ENCODE peak calls at places on chromosomes 12 and 14, in nine cellular contexts. W, I, S, V, M, C, Y, K and N are unnamed samples.

GRCh38 chr14:96747608-96748007 is 49.6 kb upstream of the VRK1 start:
- DNase-seq in S (no peak), M (no peak), W (no peak), Y (no peak), C (peak; percentile 80), K (no peak), I (no peak), V (no peak), N (no peak)

GRCh38 chr14:74820288-74820687 is 55.7 kb downstream of the PROX2 start:
- DNase-seq in Y (no peak), S (no peak), K (no peak), C (no peak), W (no peak), M (no peak), I (no peak), V (no peak), N (no peak)

GRCh38 chr14:96098309-96098998 is 59.3 kb downstream of the C14orf132 start:
- DNase-seq in C (peak; percentile 84), V (no peak), K (peak; percentile 53), Y (peak; percentile 78), I (peak; percentile 79), W (no peak), S (peak; percentile 65), M (peak; percentile 22), N (peak; percentile 49)

GRCh38 chr14:37251778-37252177 is 54.0 kb downstream of the MIPOL1 start:
- DNase-seq in K (no peak), M (no peak), S (no peak), V (no peak), I (no peak), Y (no peak), W (no peak), C (no peak), N (no peak)

GRCh38 chr12:59973515-59973914 is 377.7 kb downstream of the SLC16A7 start:
- DNase-seq in S (peak; percentile 65), M (no peak), W (no peak), I (no peak), Y (peak; percentile 8), K (peak; percentile 22), C (no peak), V (no peak), N (no peak)

GRCh38 chr12:105860556-105861207 is 278.1 kb downstream of the NUAK1 start:
- DNase-seq in C (no peak), Y (no peak), W (no peak), V (no peak), I (no peak), S (peak; percentile 61), M (peak; percentile 10), K (no peak), N (no peak)

GRCh38 chr14:63800651-63801385 is 52.0 kb upstream of the SYNE2 start:
- DNase-seq in S (peak; percentile 8), V (no peak), K (no peak), W (no peak), I (no peak), C (no peak), Y (no peak), M (no peak), N (no peak)

GRCh38 chr14:22842211-22843122 is 6.1 kb downstream of the MMP14 start:
- DNase-seq in K (no peak), C (peak; percentile 83), S (no peak), W (no peak), Y (no peak), M (no peak), V (no peak), I (no peak), N (peak; percentile 4)

GRCh38 chr12:6946033-6946919 is 2.5 kb downstream of the C12orf57 start:
- DNase-seq in W (no peak), K (no peak), M (peak; percentile 99), I (peak; percentile 95), C (peak; percentile 92), Y (no peak), V (no peak), S (peak; percentile 96), N (peak; percentile 75)

GRCh38 chr14:68694516-68695235 is 98.2 kb downstream of the ZFP36L1 start:
- DNase-seq in W (no peak), S (no peak), V (no peak), M (no peak), I (no peak), Y (peak; percentile 90), C (peak; percentile 81), K (peak; percentile 62), N (no peak)

GRCh38 chr14:92959189-92959531 is 36.2 kb downstream of the CHGA start:
- DNase-seq in M (no peak), W (no peak), V (no peak), S (no peak), C (no peak), K (no peak), Y (no peak), I (no peak), N (no peak)

GRCh38 chr12:130713581-130713991 is 2.5 kb downstream of the RIMBP2 start:
- DNase-seq in S (no peak), M (no peak), Y (no peak), C (peak; percentile 84), K (no peak), V (no peak), W (no peak), I (no peak), N (no peak)

GRCh38 chr12:80943345-80943744 is 5.6 kb upstream of the LIN7A start:
- DNase-seq in S (no peak), I (no peak), M (no peak), Y (no peak), K (no peak), W (no peak), C (no peak), V (no peak), N (no peak)

GRCh38 chr12:28866715-28867503 is 282.2 kb upstream of the FAR2 start:
- DNase-seq in S (no peak), W (no peak), M (no peak), C (no peak), Y (no peak), V (no peak), I (no peak), K (peak; percentile 15), N (no peak)

GRCh38 chr14:50007123-50007903 is 109.1 kb downstream of the VCPKMT start:
- DNase-seq in M (no peak), Y (no peak), I (no peak), S (peak; percentile 66), K (no peak), V (no peak), W (no peak), C (no peak), N (no peak)

GRCh38 chr12:83826112-83826511 is 1086.5 kb downstream of the SLC6A15 start:
- DNase-seq in S (peak; percentile 54), M (no peak), I (peak; percentile 86), W (no peak), Y (peak; percentile 45), C (no peak), K (peak; percentile 12), V (no peak), N (peak; percentile 22)

DNA sequence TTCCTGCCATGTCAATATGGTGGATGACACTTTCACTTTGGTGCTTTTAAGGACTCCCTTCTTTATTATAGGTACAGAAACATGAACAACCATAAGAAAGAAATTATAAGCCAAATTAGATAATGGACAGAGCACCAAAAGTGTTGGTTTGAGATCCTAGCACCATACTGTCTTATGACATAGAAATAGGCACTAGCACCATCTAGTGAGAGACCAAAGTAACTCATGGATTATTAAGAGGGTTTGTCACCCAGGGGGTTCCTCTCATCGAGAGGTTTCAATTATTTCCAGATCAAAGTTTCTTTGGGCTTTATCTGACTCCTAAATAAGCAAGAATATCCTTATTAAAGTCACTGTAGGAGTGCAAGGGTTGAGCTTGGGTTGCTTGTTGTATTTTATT is 153.0 kb upstream of the DIO2 start:
- DNase-seq in K (peak; percentile 28), W (no peak), M (no peak), V (no peak), I (no peak), S (peak; percentile 25), Y (peak; percentile 51), C (no peak), N (peak; percentile 5)
- TF ChIP-seq CTCF in K (peak; percentile 41), W (peak; percentile 28), M (peak; percentile 41), V (no peak), I (no peak), S (peak; percentile 27), Y (peak; percentile 38), C (no peak), N (peak; percentile 21)

DNA sequence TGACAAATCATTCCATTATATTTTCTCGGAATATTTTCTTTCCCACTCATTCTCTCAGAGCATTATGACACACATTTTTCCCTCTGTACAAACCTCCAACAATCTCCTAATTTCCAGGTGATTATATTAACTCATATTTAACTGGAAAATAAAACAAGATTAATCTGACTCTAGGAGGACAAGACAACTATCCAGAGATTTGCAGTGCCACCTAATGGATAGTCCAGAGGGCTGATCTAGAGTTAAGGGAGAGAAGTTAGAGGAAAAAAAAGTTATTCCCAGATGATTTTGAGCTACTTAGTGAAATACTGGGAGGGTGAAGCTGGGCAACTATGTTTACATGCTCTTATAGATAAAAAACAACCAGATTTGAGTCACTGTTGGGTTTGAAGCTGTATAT is 161.7 kb downstream of the ALX1 start:
- DNase-seq in Y (peak; percentile 16), S (peak; percentile 9), C (no peak), M (no peak), V (no peak), I (no peak), W (no peak), K (peak; percentile 33), N (no peak)
- TF ChIP-seq CTCF in Y (peak; percentile 25), S (peak; percentile 6), C (no peak), M (peak; percentile 21), V (no peak), I (no peak), W (no peak), K (peak; percentile 58), N (peak; percentile 34)

GRCh38 chr12:56769868-56770267 is 6.7 kb downstream of the HSD17B6 start:
- DNase-seq in C (no peak), M (no peak), W (no peak), S (no peak), Y (no peak), V (no peak), I (no peak), K (no peak), N (no peak)
- TF ChIP-seq CTCF in C (no peak), M (no peak), W (no peak), S (no peak), Y (no peak), V (no peak), I (no peak), K (no peak), N (no peak)

GRCh38 chr12:20596036-20596435 is 99.1 kb upstream of the SLCO1C1 start:
- DNase-seq in K (no peak), W (no peak), Y (no peak), V (no peak), S (peak; percentile 35), C (no peak), I (no peak), M (no peak), N (no peak)

GRCh38 chr12:20604408-20604807 is 90.7 kb upstream of the SLCO1C1 start:
- DNase-seq in V (no peak), M (no peak), I (no peak), W (no peak), K (no peak), S (no peak), C (no peak), Y (no peak), N (no peak)

GRCh38 chr12:20599757-20600156 is 95.4 kb upstream of the SLCO1C1 start:
- DNase-seq in V (no peak), M (no peak), S (no peak), K (no peak), C (no peak), Y (no peak), I (no peak), W (no peak), N (no peak)

GRCh38 chr12:20602671-20603402 is 92.3 kb upstream of the SLCO1C1 start:
- DNase-seq in Y (peak; percentile 33), C (no peak), W (no peak), M (no peak), V (no peak), I (no peak), S (no peak), K (peak; percentile 83), N (no peak)

GRCh38 chr12:20601668-20602280 is 93.4 kb upstream of the SLCO1C1 start:
- DNase-seq in Y (peak; percentile 81), K (peak; percentile 76), I (no peak), V (no peak), C (no peak), W (no peak), S (peak; percentile 55), M (no peak), N (peak; percentile 10)
- TF ChIP-seq CTCF in Y (peak; percentile 41), K (peak; percentile 48), I (no peak), V (peak; percentile 48), C (no peak), W (no peak), S (peak; percentile 26), M (peak; percentile 85), N (peak; percentile 32)